ENCODE peak calls at places on chromosome 1, in six cellular contexts. One of them, this sample, is unnamed.

GRCh38 chr1:73998348-73998959 is 199.5 kb downstream of the LRRIQ3 start:
- DNase-seq in HFFc6: peak
- DNase-seq in stimulated activated CD8-positive, alpha-beta memory T cell treated with anti-CD3 and anti-CD28 coated beads, Interleukin-7, amount 100 ng/mL, for 24 hours: no peak
- DNase-seq in bronchial epithelial cell: peak
- DNase-seq in fibroblast of the aortic adventitia: peak
- DNase-seq in IMR-90: peak
- DNase-seq in this sample: peak

GRCh38 chr1:201702936-201703335 is 126.0 kb upstream of the IPO9 start:
- DNase-seq in HFFc6: peak
- DNase-seq in IMR-90: peak
- DNase-seq in stimulated activated CD8-positive, alpha-beta memory T cell treated with anti-CD3 and anti-CD28 coated beads, Interleukin-7, amount 100 ng/mL, for 24 hours: no peak
- DNase-seq in bronchial epithelial cell: no peak
- DNase-seq in fibroblast of the aortic adventitia: no peak
- DNase-seq in this sample: peak

GRCh38 chr1:153345187-153346066 is 3.2 kb downstream of the PGLYRP4 start:
- DNase-seq in IMR-90: no peak
- DNase-seq in stimulated activated CD8-positive, alpha-beta memory T cell treated with anti-CD3 and anti-CD28 coated beads, Interleukin-7, amount 100 ng/mL, for 24 hours: no peak
- DNase-seq in bronchial epithelial cell: no peak
- DNase-seq in HFFc6: no peak
- DNase-seq in fibroblast of the aortic adventitia: no peak
- DNase-seq in this sample: no peak

GRCh38 chr1:246771366-246771765 is 47.2 kb downstream of the SCCPDH start:
- DNase-seq in HFFc6: no peak
- DNase-seq in bronchial epithelial cell: no peak
- DNase-seq in IMR-90: no peak
- DNase-seq in fibroblast of the aortic adventitia: no peak
- DNase-seq in stimulated activated CD8-positive, alpha-beta memory T cell treated with anti-CD3 and anti-CD28 coated beads, Interleukin-7, amount 100 ng/mL, for 24 hours: no peak
- DNase-seq in this sample: no peak

GRCh38 chr1:153984125-153984899 is 1.8 kb downstream of the RAB13 start:
- DNase-seq in IMR-90: no peak
- DNase-seq in bronchial epithelial cell: no peak
- DNase-seq in HFFc6: no peak
- DNase-seq in stimulated activated CD8-positive, alpha-beta memory T cell treated with anti-CD3 and anti-CD28 coated beads, Interleukin-7, amount 100 ng/mL, for 24 hours: no peak
- DNase-seq in fibroblast of the aortic adventitia: no peak
- DNase-seq in this sample: no peak

GRCh38 chr1:209839875-209840491 is 12.2 kb downstream of the UTP25 start:
- DNase-seq in HFFc6: peak
- DNase-seq in stimulated activated CD8-positive, alpha-beta memory T cell treated with anti-CD3 and anti-CD28 coated beads, Interleukin-7, amount 100 ng/mL, for 24 hours: no peak
- DNase-seq in fibroblast of the aortic adventitia: peak
- DNase-seq in bronchial epithelial cell: peak
- DNase-seq in IMR-90: peak
- DNase-seq in this sample: peak

GRCh38 chr1:154793674-154794073 is 76.4 kb downstream of the KCNN3 start:
- DNase-seq in bronchial epithelial cell: no peak
- DNase-seq in IMR-90: no peak
- DNase-seq in HFFc6: no peak
- DNase-seq in stimulated activated CD8-positive, alpha-beta memory T cell treated with anti-CD3 and anti-CD28 coated beads, Interleukin-7, amount 100 ng/mL, for 24 hours: no peak
- DNase-seq in fibroblast of the aortic adventitia: no peak
- DNase-seq in this sample: no peak

GRCh38 chr1:46285730-46286477 is 17.5 kb downstream of the LRRC41 start:
- DNase-seq in HFFc6: no peak
- DNase-seq in fibroblast of the aortic adventitia: no peak
- DNase-seq in IMR-90: no peak
- DNase-seq in bronchial epithelial cell: no peak
- DNase-seq in stimulated activated CD8-positive, alpha-beta memory T cell treated with anti-CD3 and anti-CD28 coated beads, Interleukin-7, amount 100 ng/mL, for 24 hours: no peak
- DNase-seq in this sample: no peak

GRCh38 chr1:1603671-1604373 is 3.9 kb upstream of the FNDC10 start:
- DNase-seq in bronchial epithelial cell: no peak
- DNase-seq in fibroblast of the aortic adventitia: no peak
- DNase-seq in HFFc6: no peak
- DNase-seq in stimulated activated CD8-positive, alpha-beta memory T cell treated with anti-CD3 and anti-CD28 coated beads, Interleukin-7, amount 100 ng/mL, for 24 hours: no peak
- DNase-seq in IMR-90: no peak
- DNase-seq in this sample: no peak

GRCh38 chr1:4655674-4656532 is 1.5 kb downstream of the AJAP1 start:
- DNase-seq in fibroblast of the aortic adventitia: peak
- DNase-seq in bronchial epithelial cell: peak
- DNase-seq in HFFc6: no peak
- DNase-seq in stimulated activated CD8-positive, alpha-beta memory T cell treated with anti-CD3 and anti-CD28 coated beads, Interleukin-7, amount 100 ng/mL, for 24 hours: no peak
- DNase-seq in IMR-90: no peak
- DNase-seq in this sample: peak

GRCh38 chr1:229874150-229874549 is 192.9 kb upstream of the GALNT2 start:
- DNase-seq in HFFc6: peak
- DNase-seq in stimulated activated CD8-positive, alpha-beta memory T cell treated with anti-CD3 and anti-CD28 coated beads, Interleukin-7, amount 100 ng/mL, for 24 hours: no peak
- DNase-seq in IMR-90: peak
- DNase-seq in fibroblast of the aortic adventitia: no peak
- DNase-seq in bronchial epithelial cell: no peak
- DNase-seq in this sample: peak

GRCh38 chr1:14598498-14599172 is at the start of gene KAZN:
- DNase-seq in HFFc6: no peak
- DNase-seq in bronchial epithelial cell: no peak
- DNase-seq in stimulated activated CD8-positive, alpha-beta memory T cell treated with anti-CD3 and anti-CD28 coated beads, Interleukin-7, amount 100 ng/mL, for 24 hours: no peak
- DNase-seq in IMR-90: no peak
- DNase-seq in fibroblast of the aortic adventitia: no peak
- DNase-seq in this sample: no peak

GRCh38 chr1:164137273-164137947 is 421.6 kb upstream of the PBX1 start:
- DNase-seq in HFFc6: no peak
- DNase-seq in IMR-90: no peak
- DNase-seq in stimulated activated CD8-positive, alpha-beta memory T cell treated with anti-CD3 and anti-CD28 coated beads, Interleukin-7, amount 100 ng/mL, for 24 hours: no peak
- DNase-seq in fibroblast of the aortic adventitia: no peak
- DNase-seq in bronchial epithelial cell: no peak
- DNase-seq in this sample: no peak

GRCh38 chr1:196056966-196057365 is 551.3 kb downstream of the KCNT2 start:
- DNase-seq in fibroblast of the aortic adventitia: no peak
- DNase-seq in HFFc6: no peak
- DNase-seq in IMR-90: no peak
- DNase-seq in bronchial epithelial cell: no peak
- DNase-seq in stimulated activated CD8-positive, alpha-beta memory T cell treated with anti-CD3 and anti-CD28 coated beads, Interleukin-7, amount 100 ng/mL, for 24 hours: no peak
- DNase-seq in this sample: no peak

GRCh38 chr1:231059566-231060193 is 19.6 kb upstream of the FAM89A start:
- DNase-seq in IMR-90: peak
- DNase-seq in HFFc6: no peak
- DNase-seq in stimulated activated CD8-positive, alpha-beta memory T cell treated with anti-CD3 and anti-CD28 coated beads, Interleukin-7, amount 100 ng/mL, for 24 hours: no peak
- DNase-seq in fibroblast of the aortic adventitia: peak
- DNase-seq in bronchial epithelial cell: peak
- DNase-seq in this sample: no peak

GRCh38 chr1:182338806-182339370 is 52.7 kb downstream of the GLUL start:
- DNase-seq in bronchial epithelial cell: no peak
- DNase-seq in HFFc6: no peak
- DNase-seq in fibroblast of the aortic adventitia: no peak
- DNase-seq in stimulated activated CD8-positive, alpha-beta memory T cell treated with anti-CD3 and anti-CD28 coated beads, Interleukin-7, amount 100 ng/mL, for 24 hours: no peak
- DNase-seq in IMR-90: no peak
- DNase-seq in this sample: no peak

GRCh38 chr1:232439011-232439410 is 190.9 kb downstream of the SIPA1L2 start:
- DNase-seq in fibroblast of the aortic adventitia: no peak
- DNase-seq in HFFc6: no peak
- DNase-seq in IMR-90: no peak
- DNase-seq in bronchial epithelial cell: no peak
- DNase-seq in stimulated activated CD8-positive, alpha-beta memory T cell treated with anti-CD3 and anti-CD28 coated beads, Interleukin-7, amount 100 ng/mL, for 24 hours: no peak
- DNase-seq in this sample: no peak

GRCh38 chr1:55056632-55056992 is 17.3 kb downstream of the PCSK9 start:
- DNase-seq in HFFc6: no peak
- DNase-seq in fibroblast of the aortic adventitia: no peak
- DNase-seq in stimulated activated CD8-positive, alpha-beta memory T cell treated with anti-CD3 and anti-CD28 coated beads, Interleukin-7, amount 100 ng/mL, for 24 hours: no peak
- DNase-seq in bronchial epithelial cell: no peak
- DNase-seq in IMR-90: no peak
- DNase-seq in this sample: no peak

GRCh38 chr1:113545210-113545609 is 154.9 kb downstream of the MAGI3 start:
- DNase-seq in stimulated activated CD8-positive, alpha-beta memory T cell treated with anti-CD3 and anti-CD28 coated beads, Interleukin-7, amount 100 ng/mL, for 24 hours: no peak
- DNase-seq in IMR-90: no peak
- DNase-seq in fibroblast of the aortic adventitia: no peak
- DNase-seq in bronchial epithelial cell: peak
- DNase-seq in HFFc6: no peak
- DNase-seq in this sample: no peak

GRCh38 chr1:3959361-3959760 is 59.3 kb upstream of the C1orf174 start:
- DNase-seq in bronchial epithelial cell: no peak
- DNase-seq in HFFc6: no peak
- DNase-seq in fibroblast of the aortic adventitia: no peak
- DNase-seq in IMR-90: no peak
- DNase-seq in stimulated activated CD8-positive, alpha-beta memory T cell treated with anti-CD3 and anti-CD28 coated beads, Interleukin-7, amount 100 ng/mL, for 24 hours: no peak
- DNase-seq in this sample: no peak

GRCh38 chr1:165442653-165443052 is 2.3 kb downstream of the RXRG start:
- DNase-seq in fibroblast of the aortic adventitia: no peak
- DNase-seq in stimulated activated CD8-positive, alpha-beta memory T cell treated with anti-CD3 and anti-CD28 coated beads, Interleukin-7, amount 100 ng/mL, for 24 hours: no peak
- DNase-seq in IMR-90: no peak
- DNase-seq in bronchial epithelial cell: no peak
- DNase-seq in HFFc6: no peak
- DNase-seq in this sample: no peak

GRCh38 chr1:47894718-47895393 is 102.3 kb downstream of the TRABD2B start:
- DNase-seq in stimulated activated CD8-positive, alpha-beta memory T cell treated with anti-CD3 and anti-CD28 coated beads, Interleukin-7, amount 100 ng/mL, for 24 hours: no peak
- DNase-seq in fibroblast of the aortic adventitia: no peak
- DNase-seq in IMR-90: peak
- DNase-seq in bronchial epithelial cell: peak
- DNase-seq in HFFc6: no peak
- DNase-seq in this sample: peak

GRCh38 chr1:240701412-240701811 is 89.5 kb upstream of the GREM2 start:
- DNase-seq in IMR-90: peak
- DNase-seq in stimulated activated CD8-positive, alpha-beta memory T cell treated with anti-CD3 and anti-CD28 coated beads, Interleukin-7, amount 100 ng/mL, for 24 hours: no peak
- DNase-seq in fibroblast of the aortic adventitia: peak
- DNase-seq in bronchial epithelial cell: peak
- DNase-seq in HFFc6: peak
- DNase-seq in this sample: peak

GRCh38 chr1:7326366-7326765 is 444.7 kb upstream of the VAMP3 start:
- DNase-seq in fibroblast of the aortic adventitia: no peak
- DNase-seq in HFFc6: no peak
- DNase-seq in stimulated activated CD8-positive, alpha-beta memory T cell treated with anti-CD3 and anti-CD28 coated beads, Interleukin-7, amount 100 ng/mL, for 24 hours: no peak
- DNase-seq in IMR-90: no peak
- DNase-seq in bronchial epithelial cell: peak
- DNase-seq in this sample: no peak

GRCh38 chr1:219381396-219381795 is 207.7 kb downstream of the LYPLAL1 start:
- DNase-seq in fibroblast of the aortic adventitia: no peak
- DNase-seq in stimulated activated CD8-positive, alpha-beta memory T cell treated with anti-CD3 and anti-CD28 coated beads, Interleukin-7, amount 100 ng/mL, for 24 hours: no peak
- DNase-seq in HFFc6: no peak
- DNase-seq in IMR-90: no peak
- DNase-seq in bronchial epithelial cell: no peak
- DNase-seq in this sample: no peak

GRCh38 chr1:111164151-111164550 is 24.1 kb downstream of the CEPT1 start:
- DNase-seq in fibroblast of the aortic adventitia: no peak
- DNase-seq in stimulated activated CD8-positive, alpha-beta memory T cell treated with anti-CD3 and anti-CD28 coated beads, Interleukin-7, amount 100 ng/mL, for 24 hours: no peak
- DNase-seq in bronchial epithelial cell: peak
- DNase-seq in IMR-90: no peak
- DNase-seq in HFFc6: no peak
- DNase-seq in this sample: no peak

GRCh38 chr1:39977202-39977601 is 22.3 kb downstream of the MFSD2A start:
- DNase-seq in fibroblast of the aortic adventitia: peak
- DNase-seq in bronchial epithelial cell: peak
- DNase-seq in HFFc6: no peak
- DNase-seq in IMR-90: peak
- DNase-seq in stimulated activated CD8-positive, alpha-beta memory T cell treated with anti-CD3 and anti-CD28 coated beads, Interleukin-7, amount 100 ng/mL, for 24 hours: no peak
- DNase-seq in this sample: no peak

GRCh38 chr1:17187065-17187464 is 17.9 kb upstream of the PADI1 start:
- DNase-seq in IMR-90: no peak
- DNase-seq in fibroblast of the aortic adventitia: no peak
- DNase-seq in stimulated activated CD8-positive, alpha-beta memory T cell treated with anti-CD3 and anti-CD28 coated beads, Interleukin-7, amount 100 ng/mL, for 24 hours: no peak
- DNase-seq in HFFc6: no peak
- DNase-seq in bronchial epithelial cell: no peak
- DNase-seq in this sample: no peak

This sample was measured in choroid plexus epithelial cell.